ENCODE peak calls at places on chromosomes 13 and 19, in four cellular contexts. E is left colon, N is type B pancreatic cell, S is smooth muscle cell of the brain vasculature. H is an unnamed sample.

GRCh38 chr19:38792250-38793111 is 3.5 kb downstream of the LGALS7B start:
- DNase-seq in S (no peak), N (no peak), E (peak), H (no peak)

GRCh38 chr13:33110713-33111413 is 94.6 kb downstream of the KL start:
- DNase-seq in N (no peak), E (no peak), S (no peak), H (no peak)

GRCh38 chr19:30640266-30640965 is 268.2 kb downstream of the ZNF536 start:
- DNase-seq in S (no peak), E (no peak), N (no peak), H (no peak)

GRCh38 chr13:67238277-67238859 is 8.2 kb upstream of the PCDH9 start:
- DNase-seq in N (no peak), E (no peak), S (no peak), H (no peak)

GRCh38 chr13:35857769-35858168 is 273.4 kb downstream of the DCLK1 start:
- DNase-seq in E (no peak), N (no peak), S (no peak), H (no peak)

GRCh38 chr13:99528547-99528946 is 27.3 kb downstream of the TM9SF2 start:
- DNase-seq in N (no peak), E (no peak), S (no peak), H (no peak)

GRCh38 chr19:58385313-58386165 is 1.5 kb upstream of the RPS5 start:
- DNase-seq in N (no peak), E (no peak), S (no peak), H (no peak)

GRCh38 chr13:31699650-31700049 is 39.7 kb upstream of the RXFP2 start:
- DNase-seq in E (no peak), N (no peak), S (no peak), H (no peak)

GRCh38 chr13:101218484-101218883 is 197.8 kb downstream of the NALCN start:
- DNase-seq in N (no peak), E (no peak), S (no peak), H (no peak)

GRCh38 chr13:20534038-20534608 is 8.5 kb upstream of the CRYL1 start:
- DNase-seq in E (no peak), S (no peak), N (no peak), H (no peak)

GRCh38 chr13:69820180-69820579 is 287.4 kb upstream of the ATXN8OS start:
- DNase-seq in S (no peak), E (no peak), N (no peak), H (no peak)

GRCh38 chr13:33352023-33352422 is 66.5 kb upstream of the STARD13 start:
- DNase-seq in E (no peak), S (no peak), N (no peak), H (no peak)

GRCh38 chr19:20879501-20879900 is 43.5 kb upstream of the ZNF85 start:
- DNase-seq in E (no peak), N (no peak), S (no peak), H (no peak)

GRCh38 chr13:106619688-106620555 is 52.0 kb upstream of the ARGLU1 start:
- DNase-seq in S (peak), N (no peak), E (no peak), H (no peak)

GRCh38 chr19:4503224-4504170 is 14.8 kb downstream of the PLIN4 start:
- DNase-seq in N (no peak), E (no peak), S (no peak), H (no peak)

GRCh38 chr13:109938255-109938936 is 152.0 kb upstream of the IRS2 start:
- DNase-seq in E (no peak), S (no peak), N (no peak), H (no peak)

GRCh38 chr19:3575260-3575741 is 2.6 kb downstream of the HMG20B start:
- DNase-seq in S (no peak), N (no peak), E (no peak), H (no peak)

GRCh38 chr13:73737214-73737613 is 397.0 kb downstream of the KLF12 start:
- DNase-seq in S (no peak), E (no peak), N (no peak), H (no peak)

GRCh38 chr13:27794921-27795717 is 2.8 kb downstream of the GSX1 start:
- DNase-seq in E (no peak), S (no peak), N (no peak), H (no peak)

GRCh38 chr13:91045351-91046034 is 302.0 kb upstream of the MIR17HG start:
- DNase-seq in N (no peak), E (no peak), S (no peak), H (no peak)

H was measured in brain pericyte.